ENCODE peak calls at places on chromosomes 7 and 10, in eight cellular contexts. P is transverse colon, D is GM23338, H is astrocyte of the spinal cord, O is hepatocyte, S is Peyer's patch, K is lower lobe of right lung, L is heart right ventricle. Z is an unnamed sample.

GRCh38 chr10:133446979-133447378 is 6.8 kb upstream of the SCART1 start:
- DNase-seq in O (no peak), S (no peak), K (no peak), L (no peak), P (no peak), H (no peak), D (no peak), Z (no peak)

GRCh38 chr7:20030915-20031362 is 186.2 kb downstream of the MACC1 start:
- DNase-seq in D (no peak), O (no peak), P (no peak), H (peak), S (no peak), K (no peak), L (no peak), Z (peak)

GRCh38 chr10:123643315-123643714 is 22.8 kb upstream of the GPR26 start:
- DNase-seq in O (no peak), K (no peak), D (peak), P (no peak), S (no peak), L (no peak), H (no peak), Z (no peak)

GRCh38 chr10:74150151-74151056 is at the start of gene AP3M1:
- DNase-seq in S (peak), L (peak), H (no peak), K (peak), O (peak), P (peak), D (peak), Z (no peak)

GRCh38 chr7:115363916-115364315 is 442.0 kb downstream of the MDFIC start:
- DNase-seq in O (no peak), D (no peak), P (no peak), H (no peak), K (no peak), S (no peak), L (no peak), Z (peak)

GRCh38 chr7:8155836-8156235 is 106.1 kb downstream of the ICA1 start:
- DNase-seq in L (no peak), D (no peak), O (no peak), H (no peak), P (no peak), S (no peak), K (no peak), Z (no peak)

GRCh38 chr10:18402766-18403346 is 248.5 kb downstream of the NSUN6 start:
- DNase-seq in H (no peak), D (no peak), K (no peak), P (no peak), O (no peak), S (no peak), L (no peak), Z (no peak)

GRCh38 chr7:85749715-85750453 is 563.0 kb upstream of the SEMA3D start:
- DNase-seq in S (no peak), P (no peak), H (no peak), O (no peak), K (no peak), L (no peak), D (peak), Z (no peak)

GRCh38 chr7:21967500-21968099 is 21.9 kb upstream of the CDCA7L start:
- DNase-seq in K (no peak), H (peak), D (no peak), S (peak), P (peak), L (no peak), O (no peak), Z (no peak)

GRCh38 chr7:100667331-100668068 is 6.0 kb upstream of the GNB2 start:
- DNase-seq in K (no peak), H (no peak), O (no peak), S (no peak), P (no peak), D (no peak), L (no peak), Z (no peak)

GRCh38 chr10:132550366-132551092 is 12.9 kb downstream of the INPP5A start:
- DNase-seq in O (no peak), D (no peak), K (no peak), S (no peak), H (no peak), P (no peak), L (no peak), Z (no peak)

GRCh38 chr7:11298220-11298619 is 324.5 kb downstream of the PHF14 start:
- DNase-seq in L (no peak), H (no peak), O (no peak), K (no peak), S (no peak), P (no peak), D (peak), Z (no peak)

GRCh38 chr7:138442822-138443221 is 17.2 kb upstream of the TRIM24 start:
- DNase-seq in L (no peak), P (no peak), O (no peak), D (no peak), K (no peak), H (no peak), S (no peak), Z (no peak)

GRCh38 chr10:1233031-1233430 is 176.8 kb downstream of the WDR37 start:
- DNase-seq in O (no peak), P (no peak), K (no peak), L (no peak), H (no peak), D (no peak), S (no peak), Z (no peak)

GRCh38 chr7:21169667-21170605 is 257.9 kb upstream of the SP4 start:
- DNase-seq in O (peak), S (no peak), K (no peak), L (no peak), P (no peak), H (no peak), D (peak), Z (no peak)

GRCh38 chr7:43232376-43232775 is 119.9 kb downstream of the HECW1 start:
- DNase-seq in O (no peak), K (no peak), L (no peak), P (no peak), S (no peak), H (no peak), D (no peak), Z (no peak)

GRCh38 chr7:109456116-109456515 is 886.4 kb downstream of the DNAJB9 start:
- DNase-seq in L (no peak), S (no peak), H (no peak), K (no peak), P (no peak), D (peak), O (no peak), Z (no peak)

GRCh38 chr7:152564656-152565055 is 111.3 kb downstream of the XRCC2 start:
- DNase-seq in D (no peak), O (no peak), K (no peak), L (no peak), S (no peak), H (no peak), P (no peak), Z (no peak)

GRCh38 chr7:99531354-99531765 is 20.6 kb downstream of the FAM200A start:
- DNase-seq in D (peak), L (no peak), K (no peak), P (no peak), S (no peak), O (no peak), H (peak), Z (peak)

GRCh38 chr10:37860494-37861190 is 3.2 kb upstream of the ZNF248 start:
- DNase-seq in H (peak), K (no peak), O (no peak), D (no peak), P (peak), S (no peak), L (no peak), Z (peak)

GRCh38 chr7:120725376-120726039 is 132.4 kb downstream of the TSPAN12 start:
- DNase-seq in D (peak), L (no peak), K (no peak), O (peak), P (no peak), H (peak), S (no peak), Z (peak)

GRCh38 chr7:650339-651031 is 76.0 kb upstream of the DNAAF5 start:
- DNase-seq in S (no peak), H (no peak), K (peak), D (no peak), L (peak), O (no peak), P (no peak), Z (no peak)

GRCh38 chr7:2934984-2935740 is 91.1 kb upstream of the GNA12 start:
- DNase-seq in S (no peak), D (no peak), L (no peak), H (no peak), P (no peak), O (no peak), K (peak), Z (no peak)

GRCh38 chr7:2936891-2937580 is 92.9 kb upstream of the GNA12 start:
- DNase-seq in H (no peak), O (no peak), D (no peak), K (peak), L (no peak), P (no peak), S (no peak), Z (no peak)

GRCh38 chr7:2936301-2936700 is 92.2 kb upstream of the GNA12 start:
- DNase-seq in D (no peak), H (no peak), L (no peak), O (no peak), S (no peak), K (peak), P (no peak), Z (no peak)

GRCh38 chr7:2932761-2933251 is 88.7 kb upstream of the GNA12 start:
- DNase-seq in K (peak), S (no peak), O (no peak), P (no peak), D (no peak), L (no peak), H (no peak), Z (no peak)

GRCh38 chr7:2934211-2934731 is 90.2 kb upstream of the GNA12 start:
- DNase-seq in H (peak), D (no peak), O (peak), P (no peak), L (no peak), K (peak), S (no peak), Z (peak)
- TF ChIP-seq CTCF in H (peak), D (peak), O (no peak), P (no peak), L (no peak), K (no peak), S (no peak), Z (peak)

GRCh38 chr10:122112021-122112616 is 123.2 kb downstream of the TACC2 start:
- DNase-seq in K (no peak), P (peak), D (no peak), L (no peak), O (peak), H (peak), S (no peak), Z (peak)
- H3K4me3 ChIP-seq in K (peak), P (no peak), D (peak), L (peak), O (peak), H (peak), S (peak), Z (peak)

DNA sequence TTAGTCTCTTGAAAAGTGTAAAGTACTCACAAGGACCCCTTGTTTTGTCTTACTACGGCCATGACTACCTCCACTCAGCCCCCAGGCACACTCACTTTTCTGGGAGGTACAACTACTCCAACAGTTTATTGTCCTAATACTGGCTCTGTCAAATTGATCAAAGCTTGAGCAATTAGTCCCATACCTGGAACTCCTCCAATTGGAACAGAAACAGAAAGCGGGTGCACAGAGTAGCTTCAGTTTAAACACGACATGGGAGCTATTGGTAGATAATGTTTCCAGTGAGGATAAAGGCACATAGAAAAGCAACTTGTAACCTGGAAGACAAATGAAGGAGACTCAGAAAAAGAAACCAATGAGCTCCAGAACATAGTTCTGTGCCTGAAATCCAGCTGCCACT is 7.7 kb upstream of the GPR37 start:
- DNase-seq in K (no peak), P (no peak), L (no peak), O (no peak), H (no peak), D (no peak), S (no peak), Z (no peak)
- TF ChIP-seq CTCF in K (no peak), P (no peak), L (no peak), O (no peak), H (no peak), D (no peak), S (no peak), Z (no peak)

GRCh38 chr7:87159538-87159937 is 7.3 kb downstream of the DMTF1 start:
- DNase-seq in S (no peak), L (no peak), O (no peak), D (no peak), K (no peak), P (no peak), H (no peak), Z (no peak)
- H3K4me3 ChIP-seq in S (no peak), L (no peak), O (no peak), D (no peak), K (no peak), P (no peak), H (no peak), Z (no peak)

DNA sequence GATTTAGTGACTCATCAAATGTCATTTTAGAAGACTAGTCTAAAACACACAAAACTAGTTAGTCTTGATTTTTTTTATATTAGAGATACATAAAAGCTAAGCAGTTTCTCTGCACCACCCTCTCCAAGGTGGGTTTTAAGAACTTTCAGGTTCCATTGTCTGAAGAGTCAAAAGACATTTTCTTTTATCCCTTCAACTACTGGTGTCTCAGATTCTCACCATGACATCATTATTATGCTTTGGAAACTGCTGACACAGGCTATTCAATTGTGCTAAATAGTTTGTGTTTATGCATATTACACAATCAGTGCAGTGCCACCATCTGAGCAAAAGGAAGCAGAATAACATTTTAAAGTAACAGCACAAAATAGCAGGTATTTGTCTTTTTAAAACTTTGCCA is 52.2 kb downstream of the IGF2BP3 start:
- DNase-seq in D (no peak), O (no peak), P (no peak), S (no peak), K (no peak), H (peak), L (no peak), Z (peak)
- TF ChIP-seq CTCF in D (no peak), O (no peak), P (no peak), S (no peak), K (no peak), H (no peak), L (no peak), Z (peak)

GRCh38 chr10:137606-138005 is 2.4 kb downstream of the ZMYND11 start:
- DNase-seq in H (peak), O (no peak), L (no peak), S (no peak), P (no peak), D (no peak), K (no peak), Z (peak)
- H3K4me3 ChIP-seq in H (no peak), O (no peak), L (no peak), S (no peak), P (no peak), D (no peak), K (no peak), Z (no peak)

DNA sequence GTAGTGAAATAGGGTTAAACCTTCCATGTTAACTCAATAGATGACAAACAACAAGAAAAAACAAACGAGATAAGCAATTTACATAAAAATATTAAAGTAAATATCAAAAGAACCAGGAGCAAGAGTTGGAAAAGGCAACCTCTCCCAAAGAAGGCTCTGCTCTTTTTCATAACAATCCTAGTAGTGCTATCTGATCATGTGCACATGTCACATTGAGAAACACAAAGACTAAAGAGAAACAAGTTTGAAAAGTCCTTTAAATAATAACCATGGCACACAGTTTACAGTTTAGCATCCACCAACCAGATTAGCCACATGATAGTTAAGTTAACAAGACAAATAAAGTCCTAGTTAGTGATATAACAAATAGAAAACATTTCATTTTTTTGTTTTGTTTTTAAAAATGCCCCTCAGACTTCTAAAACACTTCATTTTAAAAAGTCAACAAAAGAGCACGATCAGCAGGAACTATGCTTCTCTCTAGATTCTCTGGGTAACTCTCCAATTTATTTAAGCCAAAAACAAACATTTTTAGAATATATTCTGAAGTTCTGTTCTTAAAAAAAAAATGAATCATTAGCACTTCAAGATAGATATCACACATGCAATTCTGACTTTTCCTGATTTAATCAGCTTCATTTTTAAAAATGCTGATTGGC is 110.4 kb downstream of the PARD3 start:
- DNase-seq in D (no peak), L (no peak), P (no peak), H (no peak), K (no peak), S (no peak), O (no peak), Z (no peak)
- TF ChIP-seq CTCF in D (no peak), L (no peak), P (no peak), H (no peak), K (no peak), S (no peak), O (no peak), Z (no peak)

DNA sequence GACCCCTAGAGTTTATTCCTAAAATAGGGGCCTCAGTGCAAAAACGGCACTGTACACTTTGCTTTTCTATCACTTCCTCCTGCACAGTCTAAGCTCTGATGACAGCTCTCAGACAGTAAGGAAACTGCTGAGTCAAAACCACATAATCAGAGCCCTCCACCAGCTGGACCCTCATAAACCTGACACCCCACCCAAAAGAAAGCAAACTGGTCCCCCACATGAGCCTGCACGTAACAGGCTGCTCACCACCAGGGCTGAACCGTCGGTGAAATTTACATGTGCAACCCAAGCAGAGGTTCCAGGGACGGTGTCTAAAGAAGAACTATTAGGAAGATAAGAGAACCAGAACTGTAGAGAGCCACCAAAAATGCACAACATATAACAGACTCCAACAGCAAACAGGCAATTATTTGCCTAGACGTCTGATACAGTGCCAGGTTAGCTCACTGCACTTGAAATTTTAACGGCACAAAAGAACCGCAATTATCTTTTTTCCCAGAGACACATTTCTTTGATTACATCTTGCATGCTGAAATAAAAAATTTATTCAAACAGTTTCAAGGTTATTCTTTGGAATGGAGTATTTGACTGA is 19.6 kb downstream of the SGMS1 start:
- DNase-seq in H (no peak), P (no peak), L (no peak), S (no peak), K (no peak), O (no peak), D (no peak), Z (no peak)
- H3K4me3 ChIP-seq in H (no peak), P (no peak), L (peak), S (no peak), K (no peak), O (peak), D (no peak), Z (peak)

GRCh38 chr7:28799619-28800018 is 158.5 kb downstream of the TRIL start:
- DNase-seq in L (no peak), D (no peak), K (no peak), H (no peak), S (no peak), P (no peak), O (no peak), Z (no peak)
- TF ChIP-seq CTCF in L (no peak), D (no peak), K (no peak), H (no peak), S (no peak), P (no peak), O (no peak), Z (no peak)